ENCODE peak calls at places on chromosomes 5 and 9, in six cellular contexts. One of them, this sample, is unnamed.

GRCh38 chr9:126219717-126220116 is 106.9 kb upstream of the MVB12B start:
- DNase-seq in adipocyte: no peak
- DNase-seq in ovary: no peak
- DNase-seq in fibroblast of lung: no peak
- DNase-seq in lower lobe of right lung: no peak
- DNase-seq in brain microvascular endothelial cell: no peak
- DNase-seq in this sample: no peak

GRCh38 chr5:114101153-114101552 is 260.7 kb upstream of the KCNN2 start:
- DNase-seq in brain microvascular endothelial cell: peak
- DNase-seq in fibroblast of lung: peak
- DNase-seq in ovary: no peak
- DNase-seq in lower lobe of right lung: no peak
- DNase-seq in adipocyte: peak
- DNase-seq in this sample: no peak

GRCh38 chr5:39151731-39152130 is 67.6 kb downstream of the FYB1 start:
- DNase-seq in lower lobe of right lung: no peak
- DNase-seq in fibroblast of lung: no peak
- DNase-seq in brain microvascular endothelial cell: no peak
- DNase-seq in ovary: no peak
- DNase-seq in adipocyte: no peak
- DNase-seq in this sample: no peak

GRCh38 chr9:76218151-76218867 is 175.9 kb downstream of the RFK start:
- DNase-seq in ovary: no peak
- DNase-seq in adipocyte: no peak
- DNase-seq in lower lobe of right lung: no peak
- DNase-seq in fibroblast of lung: peak
- DNase-seq in brain microvascular endothelial cell: no peak
- DNase-seq in this sample: no peak

GRCh38 chr5:123496892-123497291 is 15.1 kb upstream of the CSNK1G3 start:
- DNase-seq in adipocyte: no peak
- DNase-seq in ovary: no peak
- DNase-seq in brain microvascular endothelial cell: no peak
- DNase-seq in fibroblast of lung: peak
- DNase-seq in lower lobe of right lung: no peak
- DNase-seq in this sample: no peak

GRCh38 chr9:130173462-130173876 is 1.3 kb downstream of the NCS1 start:
- DNase-seq in adipocyte: peak
- DNase-seq in lower lobe of right lung: no peak
- DNase-seq in ovary: no peak
- DNase-seq in fibroblast of lung: no peak
- DNase-seq in brain microvascular endothelial cell: no peak
- DNase-seq in this sample: no peak

GRCh38 chr9:99059074-99059894 is 45.6 kb upstream of the TGFBR1 start:
- DNase-seq in adipocyte: no peak
- DNase-seq in brain microvascular endothelial cell: no peak
- DNase-seq in lower lobe of right lung: peak
- DNase-seq in fibroblast of lung: no peak
- DNase-seq in ovary: no peak
- DNase-seq in this sample: no peak

GRCh38 chr9:34983209-34983608 is 6.3 kb upstream of the DNAJB5 start:
- DNase-seq in brain microvascular endothelial cell: no peak
- DNase-seq in ovary: no peak
- DNase-seq in adipocyte: no peak
- DNase-seq in fibroblast of lung: no peak
- DNase-seq in lower lobe of right lung: no peak
- DNase-seq in this sample: no peak

GRCh38 chr5:68845121-68845520 is 248.7 kb upstream of the SLC30A5 start:
- DNase-seq in brain microvascular endothelial cell: no peak
- DNase-seq in adipocyte: peak
- DNase-seq in fibroblast of lung: peak
- DNase-seq in ovary: no peak
- DNase-seq in lower lobe of right lung: no peak
- DNase-seq in this sample: no peak

GRCh38 chr5:13234-13633 is 78.7 kb upstream of the PLEKHG4B start:
- DNase-seq in fibroblast of lung: no peak
- DNase-seq in brain microvascular endothelial cell: no peak
- DNase-seq in lower lobe of right lung: no peak
- DNase-seq in adipocyte: no peak
- DNase-seq in ovary: no peak
- DNase-seq in this sample: no peak
- H3K4me3 ChIP-seq in fibroblast of lung: no peak
- H3K4me3 ChIP-seq in brain microvascular endothelial cell: no peak
- H3K4me3 ChIP-seq in lower lobe of right lung: no peak
- H3K4me3 ChIP-seq in adipocyte: no peak
- H3K4me3 ChIP-seq in ovary: no peak
- H3K4me3 ChIP-seq in this sample: no peak

GRCh38 chr9:38226491-38226951 is 157.5 kb upstream of the SHB start:
- DNase-seq in lower lobe of right lung: no peak
- DNase-seq in ovary: no peak
- DNase-seq in adipocyte: no peak
- DNase-seq in fibroblast of lung: peak
- DNase-seq in brain microvascular endothelial cell: no peak
- DNase-seq in this sample: peak

GRCh38 chr9:38224941-38225340 is 155.9 kb upstream of the SHB start:
- DNase-seq in brain microvascular endothelial cell: no peak
- DNase-seq in fibroblast of lung: no peak
- DNase-seq in ovary: no peak
- DNase-seq in adipocyte: no peak
- DNase-seq in lower lobe of right lung: no peak
- DNase-seq in this sample: peak

GRCh38 chr9:38228331-38229122 is 159.5 kb upstream of the SHB start:
- DNase-seq in ovary: no peak
- DNase-seq in brain microvascular endothelial cell: no peak
- DNase-seq in adipocyte: no peak
- DNase-seq in fibroblast of lung: peak
- DNase-seq in lower lobe of right lung: no peak
- DNase-seq in this sample: no peak

GRCh38 chr9:38227656-38228055 is 158.6 kb upstream of the SHB start:
- DNase-seq in adipocyte: no peak
- DNase-seq in lower lobe of right lung: no peak
- DNase-seq in fibroblast of lung: peak
- DNase-seq in ovary: no peak
- DNase-seq in brain microvascular endothelial cell: peak
- DNase-seq in this sample: peak

DNA sequence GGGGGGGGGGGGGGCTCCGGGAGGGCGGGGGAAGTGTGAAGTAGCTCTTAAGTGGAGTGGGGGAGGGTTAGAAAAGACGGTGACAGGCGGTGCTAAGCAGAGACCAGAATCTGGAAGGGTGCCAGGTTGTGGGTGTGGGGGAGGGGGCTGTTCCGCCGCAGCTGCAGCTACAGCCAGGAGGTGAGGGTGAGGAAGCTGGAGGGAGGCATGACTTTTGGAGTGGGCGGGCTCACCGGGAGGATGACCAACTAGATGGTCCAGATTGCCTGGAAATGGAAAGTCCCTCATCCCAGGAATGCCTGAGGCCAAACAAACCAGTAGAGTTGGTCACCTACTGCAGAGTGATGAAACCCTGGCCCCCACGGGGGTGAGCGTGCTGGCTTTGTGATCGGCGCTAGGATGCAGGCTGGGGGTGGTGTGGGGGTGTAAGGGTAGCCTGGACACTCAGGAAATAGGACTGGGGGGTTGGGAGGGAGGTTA is 158.1 kb upstream of the SHB start:
- DNase-seq in lower lobe of right lung: peak
- DNase-seq in ovary: peak
- DNase-seq in adipocyte: peak
- DNase-seq in brain microvascular endothelial cell: peak
- DNase-seq in fibroblast of lung: peak
- DNase-seq in this sample: peak
- H3K4me3 ChIP-seq in lower lobe of right lung: no peak
- H3K4me3 ChIP-seq in ovary: no peak
- H3K4me3 ChIP-seq in adipocyte: no peak
- H3K4me3 ChIP-seq in brain microvascular endothelial cell: peak
- H3K4me3 ChIP-seq in fibroblast of lung: no peak
- H3K4me3 ChIP-seq in this sample: no peak

GRCh38 chr9:20714442-20715415 is 30.7 kb downstream of the FOCAD start:
- DNase-seq in fibroblast of lung: no peak
- DNase-seq in ovary: no peak
- DNase-seq in brain microvascular endothelial cell: no peak
- DNase-seq in adipocyte: no peak
- DNase-seq in lower lobe of right lung: no peak
- DNase-seq in this sample: no peak
- H3K4me3 ChIP-seq in fibroblast of lung: no peak
- H3K4me3 ChIP-seq in ovary: no peak
- H3K4me3 ChIP-seq in brain microvascular endothelial cell: no peak
- H3K4me3 ChIP-seq in adipocyte: no peak
- H3K4me3 ChIP-seq in lower lobe of right lung: no peak
- H3K4me3 ChIP-seq in this sample: no peak

GRCh38 chr5:61286446-61287132 is 45.5 kb upstream of the ZSWIM6 start:
- DNase-seq in adipocyte: peak
- DNase-seq in ovary: no peak
- DNase-seq in lower lobe of right lung: no peak
- DNase-seq in brain microvascular endothelial cell: peak
- DNase-seq in fibroblast of lung: peak
- DNase-seq in this sample: no peak
- H3K4me3 ChIP-seq in adipocyte: no peak
- H3K4me3 ChIP-seq in ovary: no peak
- H3K4me3 ChIP-seq in lower lobe of right lung: no peak
- H3K4me3 ChIP-seq in brain microvascular endothelial cell: no peak
- H3K4me3 ChIP-seq in fibroblast of lung: no peak
- H3K4me3 ChIP-seq in this sample: no peak

GRCh38 chr5:133613184-133613583 is 843 bp upstream of the FSTL4 start:
- DNase-seq in lower lobe of right lung: no peak
- DNase-seq in ovary: no peak
- DNase-seq in fibroblast of lung: no peak
- DNase-seq in adipocyte: no peak
- DNase-seq in brain microvascular endothelial cell: no peak
- DNase-seq in this sample: no peak

GRCh38 chr5:133613743-133614142 is 1.4 kb upstream of the FSTL4 start:
- DNase-seq in adipocyte: no peak
- DNase-seq in fibroblast of lung: no peak
- DNase-seq in ovary: no peak
- DNase-seq in lower lobe of right lung: no peak
- DNase-seq in brain microvascular endothelial cell: no peak
- DNase-seq in this sample: no peak

GRCh38 chr5:133610489-133611356 is 1.6 kb downstream of the FSTL4 start:
- DNase-seq in adipocyte: peak
- DNase-seq in ovary: no peak
- DNase-seq in fibroblast of lung: peak
- DNase-seq in brain microvascular endothelial cell: peak
- DNase-seq in lower lobe of right lung: peak
- DNase-seq in this sample: peak

GRCh38 chr5:133612021-133612860 is at the start of gene FSTL4:
- DNase-seq in brain microvascular endothelial cell: no peak
- DNase-seq in ovary: no peak
- DNase-seq in fibroblast of lung: no peak
- DNase-seq in adipocyte: peak
- DNase-seq in lower lobe of right lung: peak
- DNase-seq in this sample: peak

DNA sequence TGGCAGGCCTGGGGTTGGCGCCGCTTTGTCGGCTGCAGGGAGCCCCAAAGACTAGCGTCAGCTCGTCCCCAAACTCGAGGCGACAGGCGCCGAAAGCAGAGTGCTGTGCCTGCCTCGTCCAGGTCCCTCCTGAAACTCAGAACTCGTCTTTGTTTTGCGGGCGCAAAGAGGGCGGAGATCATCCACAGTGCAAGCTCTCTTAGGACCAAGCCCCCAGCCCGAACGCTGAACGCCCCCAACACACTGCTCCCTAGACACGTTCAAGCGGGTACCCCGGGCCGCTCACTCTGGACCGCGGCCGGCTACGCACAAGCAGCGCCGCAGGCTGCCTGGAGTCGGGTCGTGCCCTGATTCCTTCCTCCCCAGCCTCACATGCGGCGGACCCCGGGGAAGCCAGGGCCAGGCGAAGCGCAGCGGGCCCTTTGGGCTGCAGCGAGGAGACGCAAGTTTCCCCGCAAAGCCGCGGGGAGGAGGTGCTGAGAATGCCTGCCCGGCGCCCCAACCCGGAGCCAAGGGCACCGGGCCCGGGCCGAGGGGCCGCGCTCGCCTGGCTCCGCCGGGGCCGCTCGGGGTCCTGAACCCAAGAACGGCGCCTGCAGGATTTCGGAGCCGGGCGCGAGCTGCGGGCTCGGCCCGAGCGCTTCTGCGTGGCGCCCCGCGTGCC is 852 bp downstream of the FSTL4 start:
- DNase-seq in lower lobe of right lung: no peak
- DNase-seq in fibroblast of lung: no peak
- DNase-seq in adipocyte: no peak
- DNase-seq in ovary: no peak
- DNase-seq in brain microvascular endothelial cell: no peak
- DNase-seq in this sample: no peak
- H3K4me3 ChIP-seq in lower lobe of right lung: peak
- H3K4me3 ChIP-seq in fibroblast of lung: no peak
- H3K4me3 ChIP-seq in adipocyte: peak
- H3K4me3 ChIP-seq in ovary: no peak
- H3K4me3 ChIP-seq in brain microvascular endothelial cell: no peak
- H3K4me3 ChIP-seq in this sample: peak